ENCODE peak calls at places on chromosomes 2 and 18, in four cellular contexts. S is epithelial cell of esophagus, M is sigmoid colon, Q is tibial artery. E is an unnamed sample.

GRCh38 chr2:216235462-216235861 is 126.3 kb downstream of the XRCC5 start:
- DNase-seq in S (no peak), M (no peak), Q (no peak), E (no peak)

GRCh38 chr2:85158559-85159273 is 25.5 kb downstream of the TCF7L1 start:
- DNase-seq in S (no peak), M (no peak), Q (no peak), E (no peak)

GRCh38 chr2:9613291-9613690 is 17.5 kb downstream of the YWHAQ start:
- DNase-seq in S (peak; percentile 28), M (no peak), Q (no peak), E (no peak)

GRCh38 chr2:29446852-29447251 is 331.6 kb downstream of the CLIP4 start:
- DNase-seq in S (no peak), M (no peak), Q (no peak), E (no peak)

GRCh38 chr2:228533156-228533555 is 351.7 kb upstream of the SPHKAP start:
- DNase-seq in S (no peak), M (no peak), Q (no peak), E (no peak)

GRCh38 chr2:73175663-73176204 is 26.6 kb upstream of the NOTO start:
- DNase-seq in S (peak; percentile 46), M (peak; percentile 89), Q (peak; percentile 80), E (peak; percentile 88)

GRCh38 chr2:168884990-168885389 is 5.2 kb downstream of the SPC25 start:
- DNase-seq in S (peak; percentile 67), M (no peak), Q (no peak), E (no peak)

GRCh38 chr2:225534697-225535096 is 135.2 kb downstream of the NYAP2 start:
- DNase-seq in S (peak; percentile 33), M (no peak), Q (no peak), E (no peak)

GRCh38 chr2:120291464-120292311 is 39.0 kb downstream of the RALB start:
- DNase-seq in S (peak; percentile 92), M (no peak), Q (no peak), E (no peak)

GRCh38 chr2:235769046-235769445 is 275.2 kb downstream of the AGAP1 start:
- DNase-seq in S (peak; percentile 66), M (peak; percentile 53), Q (no peak), E (no peak)

GRCh38 chr2:117885308-117885707 is 70.8 kb downstream of the DDX18 start:
- DNase-seq in S (no peak), M (no peak), Q (no peak), E (no peak)

GRCh38 chr2:206274434-206275273 is at the start of gene ZDBF2:
- DNase-seq in S (peak; percentile 46), M (peak; percentile 69), Q (no peak), E (peak; percentile 39)

GRCh38 chr18:31828613-31829012 is 67.9 kb upstream of the SLC25A52 start:
- DNase-seq in S (no peak), M (no peak), Q (no peak), E (no peak)

GRCh38 chr2:104337869-104338268 is 516.0 kb upstream of the POU3F3 start:
- DNase-seq in S (no peak), M (no peak), Q (no peak), E (no peak)

GRCh38 chr2:138493334-138493733 is 8.2 kb upstream of the SPOPL start:
- DNase-seq in S (no peak), M (no peak), Q (no peak), E (no peak)

GRCh38 chr2:207819839-207820784 is 50.4 kb upstream of the FZD5 start:
- DNase-seq in S (peak; percentile 82), M (no peak), Q (no peak), E (no peak)
- H3K4me3 ChIP-seq in S (no peak overlapping the region), M (no peak overlapping the region), Q (no peak overlapping the region), E (no peak overlapping the region)

GRCh38 chr2:207764096-207764630 is 5.5 kb downstream of the FZD5 start:
- DNase-seq in S (no peak), M (no peak), Q (no peak), E (no peak)
- H3K4me3 ChIP-seq in S (no peak overlapping the region), M (peak overlapping the region; percentile 98), Q (no peak overlapping the region), E (no peak overlapping the region)

DNA sequence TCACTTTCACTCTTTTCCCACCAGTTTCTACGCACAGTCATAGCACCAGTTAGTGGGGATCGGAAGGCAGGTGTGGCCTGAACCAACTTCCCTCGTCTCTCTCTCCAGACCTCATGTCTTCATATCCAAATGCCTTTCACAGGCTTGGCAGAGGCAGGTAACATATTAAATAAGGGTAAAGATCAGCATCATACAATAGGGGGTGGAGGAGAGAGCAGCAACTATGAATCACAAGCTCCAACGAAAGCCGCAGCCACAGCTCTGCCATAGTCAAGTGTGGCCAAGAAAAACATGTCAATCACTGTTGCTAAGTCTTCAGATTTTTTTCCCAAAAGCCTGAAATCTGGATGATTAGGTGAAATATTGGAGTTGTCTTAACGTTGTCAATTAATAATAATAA is 40.3 kb downstream of the AP1S3 start:
- DNase-seq in S (peak; percentile 98), M (no peak), Q (no peak), E (no peak)
- H3K4me3 ChIP-seq in S (no peak overlapping the region), M (no peak overlapping the region), Q (no peak overlapping the region), E (no peak overlapping the region)

GRCh38 chr18:22935431-22935830 is 2.3 kb downstream of the RBBP8 start:
- DNase-seq in S (no peak), M (no peak), Q (no peak), E (no peak)
- H3K4me3 ChIP-seq in S (no peak overlapping the region), M (no peak overlapping the region), Q (no peak overlapping the region), E (no peak overlapping the region)

DNA sequence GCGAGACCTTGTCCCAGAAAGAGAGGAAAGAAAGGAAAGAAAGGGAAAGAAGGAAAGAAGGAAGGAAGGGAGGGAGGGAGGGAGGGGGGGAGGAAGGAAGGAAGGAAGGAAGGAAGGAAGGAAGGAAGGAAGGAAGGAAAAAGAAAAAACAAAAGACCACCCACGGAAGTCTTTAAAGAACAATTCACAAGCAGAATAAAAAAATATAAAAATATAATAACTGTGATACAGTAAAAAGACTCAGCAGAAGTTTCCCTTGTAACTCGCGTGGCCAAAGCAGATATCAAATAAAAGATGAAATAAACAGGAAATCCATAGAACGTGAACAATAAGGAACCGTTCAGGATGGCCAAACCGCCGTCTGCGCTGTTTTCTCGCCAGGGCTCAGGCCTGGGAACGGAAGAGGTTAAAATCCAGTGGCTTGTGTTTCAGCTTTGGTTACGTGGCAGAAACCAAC is 1.2 kb upstream of the SLC1A4 start:
- DNase-seq in S (peak; percentile 80), M (no peak), Q (no peak), E (no peak)
- H3K4me3 ChIP-seq in S (peak overlapping the region; percentile 47), M (peak overlapping the region; percentile 76), Q (peak overlapping the region; percentile 90), E (peak overlapping the region; percentile 84)

DNA sequence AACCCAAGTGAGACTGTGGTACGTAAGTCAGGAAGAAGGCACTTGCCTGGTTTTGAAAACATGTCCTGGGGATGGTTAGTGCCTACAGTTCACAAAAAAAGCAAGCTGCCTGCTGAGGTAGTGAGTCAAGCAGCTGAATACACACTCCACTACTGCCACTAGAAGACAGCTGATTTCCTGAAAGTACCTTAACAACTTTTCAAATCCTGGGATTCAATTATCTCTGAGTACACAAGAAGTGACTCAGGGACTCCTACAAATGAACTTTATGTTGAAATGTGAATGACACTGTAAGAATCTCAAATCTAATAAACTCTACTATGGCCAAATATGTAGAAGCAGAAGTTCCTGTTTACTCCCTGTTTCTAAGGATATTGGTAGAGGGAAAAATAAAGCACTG is 58.0 kb upstream of the ARL5A start:
- DNase-seq in S (peak; percentile 67), M (no peak), Q (no peak), E (no peak)
- H3K4me3 ChIP-seq in S (no peak overlapping the region), M (no peak overlapping the region), Q (no peak overlapping the region), E (no peak overlapping the region)

GRCh38 chr2:121502246-121502645 is 28.4 kb upstream of the RNU4ATAC start:
- DNase-seq in S (peak; percentile 89), M (no peak), Q (no peak), E (no peak)
- H3K4me3 ChIP-seq in S (no peak overlapping the region), M (no peak overlapping the region), Q (no peak overlapping the region), E (no peak overlapping the region)

GRCh38 chr2:48569433-48569832 is 39.5 kb downstream of the STON1 start:
- DNase-seq in S (no peak), M (no peak), Q (no peak), E (no peak)
- H3K4me3 ChIP-seq in S (no peak overlapping the region), M (no peak overlapping the region), Q (no peak overlapping the region), E (no peak overlapping the region)